ENCODE peak calls at places on chromosomes 6 and 20, in seven cellular contexts. One of them, this sample, is unnamed. For H3K9me3, the result is how much of the 10 kb centered on the place peaks cover.

GRCh38 chr6:43878823-43879495 is 108.9 kb downstream of the VEGFA start:
- DNase-seq in pancreas: no peak
- DNase-seq in Panc1: no peak
- DNase-seq in fibroblast of lung: peak
- DNase-seq in psoas muscle: peak
- DNase-seq in BE2C: peak
- DNase-seq in lung: no peak
- DNase-seq in this sample: peak

GRCh38 chr6:85672623-85673022 is 29.9 kb upstream of the SYNCRIP start:
- DNase-seq in fibroblast of lung: no peak
- DNase-seq in BE2C: no peak
- DNase-seq in Panc1: no peak
- DNase-seq in pancreas: no peak
- DNase-seq in psoas muscle: no peak
- DNase-seq in lung: no peak
- DNase-seq in this sample: no peak

GRCh38 chr6:124867126-124867525 is 95.1 kb upstream of the RNF217 start:
- DNase-seq in Panc1: no peak
- DNase-seq in BE2C: no peak
- DNase-seq in fibroblast of lung: no peak
- DNase-seq in lung: no peak
- DNase-seq in psoas muscle: no peak
- DNase-seq in pancreas: no peak
- DNase-seq in this sample: no peak

GRCh38 chr6:44655368-44656342 is 268.1 kb downstream of the CDC5L start:
- DNase-seq in BE2C: peak
- DNase-seq in lung: peak
- DNase-seq in pancreas: peak
- DNase-seq in psoas muscle: peak
- DNase-seq in fibroblast of lung: peak
- DNase-seq in Panc1: no peak
- DNase-seq in this sample: peak

GRCh38 chr6:148969679-148970078 is 222.8 kb downstream of the UST start:
- DNase-seq in pancreas: no peak
- DNase-seq in Panc1: no peak
- DNase-seq in fibroblast of lung: peak
- DNase-seq in BE2C: no peak
- DNase-seq in psoas muscle: peak
- DNase-seq in lung: no peak
- DNase-seq in this sample: no peak

GRCh38 chr6:79372757-79373156 is 138.3 kb upstream of the HMGN3 start:
- DNase-seq in pancreas: no peak
- DNase-seq in Panc1: no peak
- DNase-seq in BE2C: no peak
- DNase-seq in lung: no peak
- DNase-seq in psoas muscle: no peak
- DNase-seq in fibroblast of lung: no peak
- DNase-seq in this sample: no peak

GRCh38 chr6:7727951-7728854 is 2.3 kb downstream of the BMP6 start:
- DNase-seq in psoas muscle: peak
- DNase-seq in BE2C: peak
- DNase-seq in Panc1: peak
- DNase-seq in lung: no peak
- DNase-seq in fibroblast of lung: peak
- DNase-seq in pancreas: no peak
- DNase-seq in this sample: no peak

GRCh38 chr6:135358907-135359459 is 138.6 kb downstream of the AHI1 start:
- DNase-seq in fibroblast of lung: peak
- DNase-seq in lung: no peak
- DNase-seq in BE2C: no peak
- DNase-seq in psoas muscle: no peak
- DNase-seq in pancreas: no peak
- DNase-seq in Panc1: peak
- DNase-seq in this sample: no peak

GRCh38 chr20:25226433-25227316 is 21.2 kb upstream of the PYGB start:
- DNase-seq in lung: no peak
- DNase-seq in pancreas: peak
- DNase-seq in psoas muscle: no peak
- DNase-seq in Panc1: no peak
- DNase-seq in fibroblast of lung: no peak
- DNase-seq in BE2C: peak
- DNase-seq in this sample: no peak

GRCh38 chr6:16168121-16168520 is 39.2 kb downstream of the MYLIP start:
- DNase-seq in BE2C: no peak
- DNase-seq in pancreas: no peak
- DNase-seq in fibroblast of lung: no peak
- DNase-seq in Panc1: no peak
- DNase-seq in lung: peak
- DNase-seq in psoas muscle: no peak
- DNase-seq in this sample: no peak

GRCh38 chr20:18428490-18429173 is 38.2 kb downstream of the DZANK1 start:
- DNase-seq in psoas muscle: no peak
- DNase-seq in pancreas: peak
- DNase-seq in BE2C: no peak
- DNase-seq in lung: peak
- DNase-seq in Panc1: no peak
- DNase-seq in fibroblast of lung: peak
- DNase-seq in this sample: peak

GRCh38 chr20:54133434-54134427 is 40.1 kb downstream of the CYP24A1 start:
- DNase-seq in lung: no peak
- DNase-seq in Panc1: no peak
- DNase-seq in psoas muscle: no peak
- DNase-seq in fibroblast of lung: peak
- DNase-seq in BE2C: no peak
- DNase-seq in pancreas: no peak
- DNase-seq in this sample: no peak

GRCh38 chr20:56504373-56505005 is 20.1 kb upstream of the FAM209A start:
- DNase-seq in BE2C: no peak
- DNase-seq in psoas muscle: no peak
- DNase-seq in lung: no peak
- DNase-seq in fibroblast of lung: no peak
- DNase-seq in Panc1: peak
- DNase-seq in pancreas: no peak
- DNase-seq in this sample: no peak

GRCh38 chr20:36835025-36835424 is 40.9 kb upstream of the TLDC2 start:
- DNase-seq in lung: no peak
- DNase-seq in BE2C: no peak
- DNase-seq in psoas muscle: no peak
- DNase-seq in fibroblast of lung: no peak
- DNase-seq in pancreas: no peak
- DNase-seq in Panc1: no peak
- DNase-seq in this sample: no peak

GRCh38 chr20:36835453-36836198 is 40.3 kb upstream of the TLDC2 start:
- DNase-seq in lung: peak
- DNase-seq in Panc1: peak
- DNase-seq in fibroblast of lung: peak
- DNase-seq in pancreas: peak
- DNase-seq in psoas muscle: peak
- DNase-seq in BE2C: peak
- DNase-seq in this sample: peak

GRCh38 chr20:36839150-36839549 is 36.8 kb upstream of the TLDC2 start:
- DNase-seq in fibroblast of lung: no peak
- DNase-seq in lung: no peak
- DNase-seq in BE2C: no peak
- DNase-seq in pancreas: no peak
- DNase-seq in Panc1: no peak
- DNase-seq in psoas muscle: no peak
- DNase-seq in this sample: no peak

GRCh38 chr20:36833275-36834020 is 42.5 kb upstream of the TLDC2 start:
- DNase-seq in Panc1: no peak
- DNase-seq in fibroblast of lung: peak
- DNase-seq in pancreas: no peak
- DNase-seq in psoas muscle: no peak
- DNase-seq in BE2C: no peak
- DNase-seq in lung: no peak
- DNase-seq in this sample: no peak

DNA sequence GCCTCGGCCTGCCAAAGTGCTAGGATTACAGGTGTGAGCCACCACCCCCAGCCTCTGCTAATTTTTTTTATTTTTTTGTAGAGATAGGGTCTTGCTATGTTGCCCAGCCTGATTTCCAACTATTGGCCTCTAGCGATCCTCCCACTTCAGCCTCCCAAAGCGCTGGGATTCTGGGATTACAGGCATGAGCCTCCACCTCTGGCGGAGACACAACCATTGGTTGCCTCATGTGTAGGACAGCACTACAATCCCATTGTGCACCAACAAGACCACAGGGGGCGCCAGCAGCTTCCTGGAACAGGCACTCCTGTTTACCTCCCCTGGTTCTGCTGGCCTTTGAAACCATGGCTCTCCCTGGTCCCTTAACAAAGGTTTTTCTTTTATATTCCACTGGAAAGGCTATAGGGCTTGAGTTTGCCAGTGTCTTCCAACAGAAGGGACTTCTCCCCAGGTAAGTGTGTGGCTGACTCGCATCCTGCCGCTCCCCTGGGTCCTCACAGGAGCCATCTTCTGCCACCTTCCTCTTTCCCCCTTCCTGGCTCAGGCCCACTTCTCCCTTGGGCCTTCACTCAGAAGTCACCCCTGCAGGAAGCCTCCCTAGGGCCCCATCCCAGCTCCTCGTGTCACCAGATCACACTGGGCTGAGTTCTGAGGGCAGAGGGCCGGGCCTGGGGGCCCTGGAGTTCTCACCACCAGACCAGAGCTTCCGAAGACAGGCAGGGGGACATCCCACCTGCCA is 39.2 kb upstream of the TLDC2 start:
- DNase-seq in Panc1: peak
- DNase-seq in BE2C: peak
- DNase-seq in pancreas: no peak
- DNase-seq in psoas muscle: no peak
- DNase-seq in fibroblast of lung: peak
- DNase-seq in lung: no peak
- DNase-seq in this sample: peak
- TF ChIP-seq CTCF in Panc1: peak
- TF ChIP-seq CTCF in BE2C: peak
- TF ChIP-seq CTCF in pancreas: no peak
- TF ChIP-seq CTCF in psoas muscle: no peak
- TF ChIP-seq CTCF in fibroblast of lung: peak
- TF ChIP-seq CTCF in lung: no peak
- TF ChIP-seq CTCF in this sample: peak

GRCh38 chr6:110551088-110551487 is 74.7 kb upstream of the SLC22A16 start:
- DNase-seq in pancreas: no peak
- DNase-seq in psoas muscle: no peak
- DNase-seq in lung: no peak
- DNase-seq in Panc1: no peak
- DNase-seq in BE2C: no peak
- DNase-seq in fibroblast of lung: no peak
- DNase-seq in this sample: no peak

GRCh38 chr6:110552076-110552475 is 75.7 kb upstream of the SLC22A16 start:
- DNase-seq in pancreas: no peak
- DNase-seq in BE2C: no peak
- DNase-seq in Panc1: no peak
- DNase-seq in psoas muscle: no peak
- DNase-seq in fibroblast of lung: no peak
- DNase-seq in lung: no peak
- DNase-seq in this sample: no peak

GRCh38 chr6:110549277-110549676 is 72.9 kb upstream of the SLC22A16 start:
- DNase-seq in psoas muscle: no peak
- DNase-seq in BE2C: no peak
- DNase-seq in fibroblast of lung: no peak
- DNase-seq in pancreas: no peak
- DNase-seq in Panc1: no peak
- DNase-seq in lung: no peak
- DNase-seq in this sample: no peak

GRCh38 chr6:110548124-110548847 is 71.9 kb upstream of the SLC22A16 start:
- DNase-seq in pancreas: no peak
- DNase-seq in fibroblast of lung: no peak
- DNase-seq in psoas muscle: no peak
- DNase-seq in BE2C: no peak
- DNase-seq in Panc1: no peak
- DNase-seq in lung: no peak
- DNase-seq in this sample: no peak

GRCh38 chr6:110550353-110550752 is 73.9 kb upstream of the SLC22A16 start:
- DNase-seq in psoas muscle: no peak
- DNase-seq in lung: no peak
- DNase-seq in fibroblast of lung: no peak
- DNase-seq in BE2C: no peak
- DNase-seq in Panc1: no peak
- DNase-seq in pancreas: no peak
- DNase-seq in this sample: no peak
- H3K9me3 ChIP-seq in psoas muscle: under half
- H3K9me3 ChIP-seq in lung: under half
- H3K9me3 ChIP-seq in fibroblast of lung: under half
- H3K9me3 ChIP-seq in BE2C: under half
- H3K9me3 ChIP-seq in Panc1: under half
- H3K9me3 ChIP-seq in pancreas: under half
- H3K9me3 ChIP-seq in this sample: under half

DNA sequence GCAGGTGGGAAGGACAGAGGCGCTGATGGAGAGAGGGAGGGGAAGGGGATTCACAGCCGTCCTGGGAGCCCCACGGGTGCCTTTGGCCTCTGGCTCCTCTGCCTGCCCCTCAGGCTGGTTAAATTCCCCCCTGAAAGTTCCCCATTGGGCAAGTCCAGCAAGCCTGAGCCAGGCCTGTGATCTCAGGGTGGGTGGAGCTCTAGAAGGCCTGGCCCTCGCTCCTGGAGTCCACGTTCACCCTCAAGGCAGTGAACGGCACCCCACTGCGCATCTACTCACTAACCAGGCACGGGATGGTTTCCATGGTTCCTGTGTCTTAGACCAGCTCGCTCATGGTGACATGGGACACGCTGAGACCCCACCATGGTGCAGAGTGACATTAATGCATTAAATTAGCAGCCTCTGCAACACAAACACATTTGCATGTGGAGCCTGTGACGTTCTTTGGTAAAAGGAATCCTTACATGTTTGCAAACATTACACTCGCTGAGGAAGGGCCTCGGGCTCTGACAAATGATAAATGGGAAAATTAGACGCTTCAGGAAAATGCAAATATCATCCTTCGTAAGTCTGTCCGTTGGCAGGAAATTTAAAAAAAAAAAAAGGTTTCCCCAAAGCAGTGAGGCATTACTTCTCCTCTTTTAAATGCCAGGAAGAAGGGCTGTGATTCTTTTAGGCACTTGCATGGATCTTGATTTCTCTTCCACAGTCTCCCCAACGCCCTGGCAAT is 452.6 kb downstream of the PREX1 start:
- DNase-seq in fibroblast of lung: no peak
- DNase-seq in lung: no peak
- DNase-seq in psoas muscle: no peak
- DNase-seq in pancreas: no peak
- DNase-seq in Panc1: no peak
- DNase-seq in BE2C: no peak
- DNase-seq in this sample: no peak
- TF ChIP-seq CTCF in fibroblast of lung: no peak
- TF ChIP-seq CTCF in lung: no peak
- TF ChIP-seq CTCF in psoas muscle: no peak
- TF ChIP-seq CTCF in pancreas: no peak
- TF ChIP-seq CTCF in Panc1: no peak
- TF ChIP-seq CTCF in BE2C: no peak
- TF ChIP-seq CTCF in this sample: no peak

DNA sequence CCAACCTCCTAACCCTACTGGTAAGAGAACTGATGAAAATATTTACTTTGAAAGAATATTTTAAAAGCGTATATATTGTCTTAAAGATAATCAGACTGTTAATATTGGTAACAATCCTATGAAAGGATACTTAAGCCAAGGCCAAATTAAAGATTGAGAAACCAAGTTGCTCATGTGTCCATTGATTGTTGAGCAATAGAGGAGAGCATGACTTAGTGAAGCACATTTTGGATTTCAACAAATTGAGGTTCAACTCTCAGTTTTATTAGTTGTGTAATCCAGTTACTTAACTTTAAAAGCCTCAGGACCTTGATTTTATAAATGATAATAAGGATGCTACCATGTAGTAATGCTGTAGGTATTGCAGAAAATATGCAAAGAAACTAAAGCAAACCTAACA is 56.8 kb downstream of the PRL start:
- DNase-seq in Panc1: no peak
- DNase-seq in BE2C: no peak
- DNase-seq in fibroblast of lung: peak
- DNase-seq in pancreas: no peak
- DNase-seq in psoas muscle: no peak
- DNase-seq in lung: no peak
- DNase-seq in this sample: no peak
- H3K9me3 ChIP-seq in Panc1: under half
- H3K9me3 ChIP-seq in BE2C: under half
- H3K9me3 ChIP-seq in fibroblast of lung: under half
- H3K9me3 ChIP-seq in pancreas: under half
- H3K9me3 ChIP-seq in psoas muscle: under half
- H3K9me3 ChIP-seq in lung: under half
- H3K9me3 ChIP-seq in this sample: under half

This sample was measured in stomach.